ENCODE peak calls at places on chromosomes 13 and 19, in four cellular contexts. One of them, this sample, is unnamed.
A peak's percentile ranks its signal among the peaks of the same experiment; 100 is the strongest.

GRCh38 chr13:49645451-49645850 is 17.1 kb downstream of the ARL11 start:
- DNase-seq in HepG2: peak; percentile 58
- DNase-seq in K562: no peak
- DNase-seq in SK-N-SH: no peak
- DNase-seq in this sample: no peak

GRCh38 chr13:21747456-21747855 is 76.6 kb downstream of the FGF9 start:
- DNase-seq in HepG2: no peak
- DNase-seq in K562: no peak
- DNase-seq in SK-N-SH: no peak
- DNase-seq in this sample: no peak

GRCh38 chr13:95100525-95101121 is 200.6 kb downstream of the ABCC4 start:
- DNase-seq in HepG2: peak; percentile 41
- DNase-seq in K562: no peak
- DNase-seq in SK-N-SH: no peak
- DNase-seq in this sample: no peak

GRCh38 chr19:22945560-22945959 is 57.4 kb downstream of the ZNF728 start:
- DNase-seq in HepG2: no peak
- DNase-seq in K562: peak; percentile 11
- DNase-seq in SK-N-SH: no peak
- DNase-seq in this sample: peak; percentile 10

GRCh38 chr13:27466513-27466912 is 16.1 kb upstream of the MTIF3 start:
- DNase-seq in HepG2: no peak
- DNase-seq in K562: no peak
- DNase-seq in SK-N-SH: no peak
- DNase-seq in this sample: no peak

GRCh38 chr13:41520699-41521630 is 63.6 kb downstream of the RGCC start:
- DNase-seq in HepG2: no peak
- DNase-seq in K562: no peak
- DNase-seq in SK-N-SH: no peak
- DNase-seq in this sample: no peak

GRCh38 chr13:41694902-41695301 is 237.6 kb downstream of the RGCC start:
- DNase-seq in HepG2: no peak
- DNase-seq in K562: no peak
- DNase-seq in SK-N-SH: no peak
- DNase-seq in this sample: peak; percentile 50

GRCh38 chr19:49799798-49800376 is 13.2 kb downstream of the FUZ start:
- DNase-seq in HepG2: no peak
- DNase-seq in K562: no peak
- DNase-seq in SK-N-SH: no peak
- DNase-seq in this sample: no peak

GRCh38 chr19:12580180-12580694 is 29.0 kb upstream of the ZNF564 start:
- DNase-seq in HepG2: peak; percentile 78
- DNase-seq in K562: no peak
- DNase-seq in SK-N-SH: no peak
- DNase-seq in this sample: peak; percentile 12

GRCh38 chr13:44648392-44649117 is 72.4 kb upstream of the TSC22D1 start:
- DNase-seq in HepG2: peak; percentile 45
- DNase-seq in K562: no peak
- DNase-seq in SK-N-SH: peak; percentile 29
- DNase-seq in this sample: peak; percentile 21

GRCh38 chr19:44848805-44849457 is 2.8 kb downstream of the NECTIN2 start:
- DNase-seq in HepG2: no peak
- DNase-seq in K562: peak; percentile 52
- DNase-seq in SK-N-SH: peak; percentile 47
- DNase-seq in this sample: no peak

GRCh38 chr13:108859202-108860012 is 230.0 kb downstream of the MYO16 start:
- DNase-seq in HepG2: no peak
- DNase-seq in K562: no peak
- DNase-seq in SK-N-SH: no peak
- DNase-seq in this sample: no peak

GRCh38 chr19:38385057-38385803 is 2.6 kb downstream of the GGN start:
- DNase-seq in HepG2: no peak
- DNase-seq in K562: no peak
- DNase-seq in SK-N-SH: no peak
- DNase-seq in this sample: no peak
- TF ChIP-seq POLR2AphosphoS5 in HepG2: no peak
- TF ChIP-seq POLR2AphosphoS5 in K562: no peak
- TF ChIP-seq POLR2AphosphoS5 in SK-N-SH: peak; percentile 25
- TF ChIP-seq POLR2AphosphoS5 in this sample: no peak

GRCh38 chr13:114112826-114113322 is 19.5 kb downstream of the RASA3 start:
- DNase-seq in HepG2: no peak
- DNase-seq in K562: no peak
- DNase-seq in SK-N-SH: no peak
- DNase-seq in this sample: no peak

GRCh38 chr13:114112231-114112825 is 20.1 kb downstream of the RASA3 start:
- DNase-seq in HepG2: no peak
- DNase-seq in K562: no peak
- DNase-seq in SK-N-SH: peak; percentile 53
- DNase-seq in this sample: no peak

GRCh38 chr13:114115796-114116195 is 16.6 kb downstream of the RASA3 start:
- DNase-seq in HepG2: no peak
- DNase-seq in K562: no peak
- DNase-seq in SK-N-SH: no peak
- DNase-seq in this sample: no peak

GRCh38 chr13:114115191-114115671 is 17.2 kb downstream of the RASA3 start:
- DNase-seq in HepG2: peak; percentile 33
- DNase-seq in K562: peak; percentile 28
- DNase-seq in SK-N-SH: no peak
- DNase-seq in this sample: no peak

GRCh38 chr13:114113961-114114360 is 18.5 kb downstream of the RASA3 start:
- DNase-seq in HepG2: no peak
- DNase-seq in K562: no peak
- DNase-seq in SK-N-SH: no peak
- DNase-seq in this sample: no peak
- TF ChIP-seq ZBTB33 in HepG2: no peak
- TF ChIP-seq ZBTB33 in K562: no peak
- TF ChIP-seq ZBTB33 in SK-N-SH: no peak
- TF ChIP-seq ZBTB33 in this sample: no peak

DNA sequence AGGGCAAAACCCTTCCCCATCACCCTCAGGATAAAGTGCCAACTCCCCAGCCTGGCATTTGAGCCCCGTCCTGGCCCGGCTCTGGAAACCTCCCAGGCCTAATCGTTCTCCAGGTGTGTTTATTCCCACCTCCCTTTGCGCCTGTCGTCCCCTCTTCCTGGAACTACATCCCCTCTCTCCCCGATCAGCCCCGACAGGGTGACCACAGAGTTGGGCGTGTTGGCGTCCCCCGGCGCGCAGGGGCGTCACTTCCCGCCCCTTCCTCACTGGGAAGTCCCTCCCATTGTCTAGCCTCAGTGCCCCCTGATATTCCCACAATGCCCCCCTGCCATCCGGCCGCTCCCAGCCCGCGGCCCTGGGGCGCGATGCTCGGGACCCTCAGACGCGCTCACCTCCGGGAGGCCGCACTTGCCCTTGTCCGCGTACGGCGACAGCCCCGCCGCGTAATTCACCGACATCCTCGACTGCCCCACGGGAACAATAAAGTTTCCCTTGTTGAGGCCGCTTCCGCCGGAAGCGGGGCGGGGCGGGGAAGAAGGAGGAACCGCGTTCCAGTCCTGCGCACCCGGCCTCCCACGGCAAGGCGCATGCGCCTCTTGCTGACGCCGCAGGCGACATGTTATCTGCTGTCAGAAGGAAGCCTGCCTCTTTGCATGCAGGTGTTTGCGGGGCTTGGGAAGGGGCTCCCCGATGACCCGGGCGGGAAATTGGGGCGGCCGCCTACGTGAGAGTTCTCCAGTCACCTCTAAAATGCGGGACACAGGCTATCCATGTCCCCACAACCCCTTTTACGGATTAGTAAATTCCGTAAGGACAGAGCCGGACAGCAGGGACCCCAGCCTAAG is at the start of the genes ANKRD24 and SIRT6:
- DNase-seq in HepG2: peak; percentile 87
- DNase-seq in K562: peak; percentile 99
- DNase-seq in SK-N-SH: peak; percentile 99
- DNase-seq in this sample: peak; percentile 89
- TF ChIP-seq POLR2AphosphoS5 in HepG2: peak; percentile 86
- TF ChIP-seq POLR2AphosphoS5 in K562: peak; percentile 66
- TF ChIP-seq POLR2AphosphoS5 in SK-N-SH: peak; percentile 78
- TF ChIP-seq POLR2AphosphoS5 in this sample: peak; percentile 80

GRCh38 chr19:39158646-39159260 is 33.2 kb downstream of the PAK4 start:
- DNase-seq in HepG2: no peak
- DNase-seq in K562: peak; percentile 65
- DNase-seq in SK-N-SH: no peak
- DNase-seq in this sample: no peak
- TF ChIP-seq ZBTB33 in HepG2: no peak
- TF ChIP-seq ZBTB33 in K562: no peak
- TF ChIP-seq ZBTB33 in SK-N-SH: no peak
- TF ChIP-seq ZBTB33 in this sample: no peak

DNA sequence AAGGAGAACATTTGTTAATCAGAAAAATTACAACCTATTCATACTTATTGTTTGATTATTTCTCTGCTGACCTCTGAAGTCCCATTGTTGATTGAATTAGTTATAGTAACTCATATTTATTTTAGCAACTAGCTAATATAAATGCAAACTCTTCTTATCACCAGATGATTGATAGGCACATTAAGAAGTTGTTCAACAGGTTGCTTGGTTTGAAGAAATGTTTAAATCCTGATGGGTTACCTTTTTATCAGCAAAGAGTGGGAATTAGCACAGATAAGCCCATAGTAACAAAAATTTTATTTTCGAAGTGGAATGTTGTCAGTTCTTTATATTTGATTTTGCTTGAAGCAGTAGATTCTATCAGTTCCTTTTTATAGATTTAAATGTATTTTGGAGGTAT is 44.4 kb downstream of the KLF5 start:
- DNase-seq in HepG2: no peak
- DNase-seq in K562: no peak
- DNase-seq in SK-N-SH: no peak
- DNase-seq in this sample: no peak
- TF ChIP-seq POLR2AphosphoS5 in HepG2: no peak
- TF ChIP-seq POLR2AphosphoS5 in K562: no peak
- TF ChIP-seq POLR2AphosphoS5 in SK-N-SH: no peak
- TF ChIP-seq POLR2AphosphoS5 in this sample: no peak

DNA sequence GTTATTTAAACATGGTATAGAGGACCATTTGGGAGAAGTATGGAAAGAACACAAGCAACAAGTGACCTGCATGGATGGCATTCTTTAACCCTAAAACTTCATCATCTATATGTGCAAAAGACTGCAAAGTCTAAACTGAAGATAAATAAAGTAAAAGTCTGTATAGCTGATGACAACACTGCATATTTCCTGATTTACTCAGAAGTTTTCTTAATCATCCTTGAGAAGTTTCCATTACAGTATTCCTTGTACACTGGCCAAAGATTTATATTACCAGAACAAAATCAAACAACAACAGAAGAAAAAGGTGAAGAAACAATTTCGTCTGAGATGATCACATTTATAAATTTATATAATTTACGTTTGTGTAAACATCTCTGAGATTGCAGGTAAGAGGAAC is 805.7 kb downstream of the PCDH9 start:
- DNase-seq in HepG2: no peak
- DNase-seq in K562: no peak
- DNase-seq in SK-N-SH: no peak
- DNase-seq in this sample: no peak
- TF ChIP-seq ZBTB33 in HepG2: no peak
- TF ChIP-seq ZBTB33 in K562: no peak
- TF ChIP-seq ZBTB33 in SK-N-SH: no peak
- TF ChIP-seq ZBTB33 in this sample: no peak

This sample was measured in HCT116.